ENCODE peak calls at places on chromosomes 16 and 17, in six cellular contexts. One of them, this sample, is unnamed.

GRCh38 chr16:24609740-24610420 is 70.5 kb downstream of the RBBP6 start:
- DNase-seq in OCI-LY7: no peak
- DNase-seq in GM10248: no peak
- DNase-seq in epithelial cell of esophagus: peak; percentile 70
- DNase-seq in neural crest cell: peak; percentile 39
- DNase-seq in uterus: peak; percentile 60
- DNase-seq in this sample: peak; percentile 51

GRCh38 chr16:66324785-66325184 is 41.7 kb upstream of the CDH5 start:
- DNase-seq in OCI-LY7: peak; percentile 21
- DNase-seq in GM10248: no peak
- DNase-seq in epithelial cell of esophagus: peak; percentile 53
- DNase-seq in neural crest cell: peak; percentile 26
- DNase-seq in uterus: no peak
- DNase-seq in this sample: no peak

GRCh38 chr16:84150926-84151325 is 5.8 kb downstream of the DNAAF1 start:
- DNase-seq in OCI-LY7: no peak
- DNase-seq in GM10248: no peak
- DNase-seq in epithelial cell of esophagus: no peak
- DNase-seq in neural crest cell: no peak
- DNase-seq in uterus: no peak
- DNase-seq in this sample: no peak

GRCh38 chr17:29731589-29731929 is 108.8 kb upstream of the CORO6 start:
- DNase-seq in OCI-LY7: no peak
- DNase-seq in GM10248: no peak
- DNase-seq in epithelial cell of esophagus: no peak
- DNase-seq in neural crest cell: no peak
- DNase-seq in uterus: no peak
- DNase-seq in this sample: no peak

GRCh38 chr17:75065562-75066151 is 18.6 kb downstream of the KCTD2 start:
- DNase-seq in OCI-LY7: no peak
- DNase-seq in GM10248: peak; percentile 67
- DNase-seq in epithelial cell of esophagus: peak; percentile 32
- DNase-seq in neural crest cell: no peak
- DNase-seq in uterus: no peak
- DNase-seq in this sample: no peak

GRCh38 chr16:57886427-57886826 is 84.1 kb upstream of the KIFC3 start:
- DNase-seq in OCI-LY7: no peak
- DNase-seq in GM10248: no peak
- DNase-seq in epithelial cell of esophagus: no peak
- DNase-seq in neural crest cell: no peak
- DNase-seq in uterus: no peak
- DNase-seq in this sample: no peak

GRCh38 chr17:19554393-19554792 is 20.7 kb downstream of the SLC47A1 start:
- DNase-seq in OCI-LY7: no peak
- DNase-seq in GM10248: no peak
- DNase-seq in epithelial cell of esophagus: no peak
- DNase-seq in neural crest cell: no peak
- DNase-seq in uterus: peak; percentile 46
- DNase-seq in this sample: no peak

GRCh38 chr17:77378318-77379064 is 237.7 kb downstream of the SEC14L1 start:
- DNase-seq in OCI-LY7: no peak
- DNase-seq in GM10248: no peak
- DNase-seq in epithelial cell of esophagus: no peak
- DNase-seq in neural crest cell: no peak
- DNase-seq in uterus: no peak
- DNase-seq in this sample: no peak

GRCh38 chr17:4948997-4949320 is 629 bp upstream of the PFN1 start:
- DNase-seq in OCI-LY7: peak; percentile 93
- DNase-seq in GM10248: peak; percentile 86
- DNase-seq in epithelial cell of esophagus: no peak
- DNase-seq in neural crest cell: peak; percentile 67
- DNase-seq in uterus: peak; percentile 84
- DNase-seq in this sample: peak; percentile 82

GRCh38 chr17:9670596-9670995 is 25.3 kb downstream of the USP43 start:
- DNase-seq in OCI-LY7: no peak
- DNase-seq in GM10248: no peak
- DNase-seq in epithelial cell of esophagus: peak; percentile 53
- DNase-seq in neural crest cell: no peak
- DNase-seq in uterus: no peak
- DNase-seq in this sample: peak; percentile 22

GRCh38 chr17:31073411-31073810 is 21.4 kb upstream of the NF1 start:
- DNase-seq in OCI-LY7: no peak
- DNase-seq in GM10248: no peak
- DNase-seq in epithelial cell of esophagus: no peak
- DNase-seq in neural crest cell: no peak
- DNase-seq in uterus: no peak
- DNase-seq in this sample: no peak

GRCh38 chr16:49786926-49787557 is 68.9 kb downstream of the ZNF423 start:
- DNase-seq in OCI-LY7: no peak
- DNase-seq in GM10248: no peak
- DNase-seq in epithelial cell of esophagus: no peak
- DNase-seq in neural crest cell: no peak
- DNase-seq in uterus: no peak
- DNase-seq in this sample: no peak

GRCh38 chr17:81460856-81461460 is 51.6 kb downstream of the ACTG1 start:
- DNase-seq in OCI-LY7: no peak
- DNase-seq in GM10248: no peak
- DNase-seq in epithelial cell of esophagus: peak; percentile 48
- DNase-seq in neural crest cell: no peak
- DNase-seq in uterus: no peak
- DNase-seq in this sample: no peak

GRCh38 chr17:39622380-39623006 is 4.3 kb upstream of the PPP1R1B start:
- DNase-seq in OCI-LY7: peak; percentile 33
- DNase-seq in GM10248: no peak
- DNase-seq in epithelial cell of esophagus: no peak
- DNase-seq in neural crest cell: no peak
- DNase-seq in uterus: no peak
- DNase-seq in this sample: no peak

GRCh38 chr16:57976331-57976796 is 5.4 kb upstream of the CNGB1 start:
- DNase-seq in OCI-LY7: no peak
- DNase-seq in GM10248: no peak
- DNase-seq in epithelial cell of esophagus: peak; percentile 54
- DNase-seq in neural crest cell: no peak
- DNase-seq in uterus: no peak
- DNase-seq in this sample: no peak

GRCh38 chr17:58760248-58760647 is 4.6 kb downstream of the PPM1E start:
- DNase-seq in OCI-LY7: no peak
- DNase-seq in GM10248: no peak
- DNase-seq in epithelial cell of esophagus: no peak
- DNase-seq in neural crest cell: no peak
- DNase-seq in uterus: no peak
- DNase-seq in this sample: no peak

GRCh38 chr17:77606146-77606864 is 352.2 kb upstream of the TNRC6C start:
- DNase-seq in OCI-LY7: no peak
- DNase-seq in GM10248: no peak
- DNase-seq in epithelial cell of esophagus: no peak
- DNase-seq in neural crest cell: no peak
- DNase-seq in uterus: no peak
- DNase-seq in this sample: no peak

GRCh38 chr16:88982286-88983084 is 5.5 kb upstream of the CBFA2T3 start:
- DNase-seq in OCI-LY7: no peak
- DNase-seq in GM10248: no peak
- DNase-seq in epithelial cell of esophagus: no peak
- DNase-seq in neural crest cell: no peak
- DNase-seq in uterus: no peak
- DNase-seq in this sample: no peak

GRCh38 chr16:88194397-88195020 is 188.2 kb upstream of the ZNF469 start:
- DNase-seq in OCI-LY7: no peak
- DNase-seq in GM10248: no peak
- DNase-seq in epithelial cell of esophagus: no peak
- DNase-seq in neural crest cell: no peak
- DNase-seq in uterus: no peak
- DNase-seq in this sample: no peak

GRCh38 chr17:5122586-5123342 is 6.9 kb downstream of the USP6 start:
- DNase-seq in OCI-LY7: no peak
- DNase-seq in GM10248: no peak
- DNase-seq in epithelial cell of esophagus: no peak
- DNase-seq in neural crest cell: peak; percentile 31
- DNase-seq in uterus: peak; percentile 12
- DNase-seq in this sample: no peak

GRCh38 chr17:29390856-29391631 is 881 bp downstream of the TAOK1 start:
- DNase-seq in OCI-LY7: peak; percentile 37
- DNase-seq in GM10248: no peak
- DNase-seq in epithelial cell of esophagus: peak; percentile 30
- DNase-seq in neural crest cell: peak; percentile 6
- DNase-seq in uterus: peak; percentile 25
- DNase-seq in this sample: peak; percentile 42

GRCh38 chr17:17183744-17184143 is 22.4 kb downstream of the PLD6 start:
- DNase-seq in OCI-LY7: no peak
- DNase-seq in GM10248: no peak
- DNase-seq in epithelial cell of esophagus: no peak
- DNase-seq in neural crest cell: no peak
- DNase-seq in uterus: no peak
- DNase-seq in this sample: no peak

GRCh38 chr16:48559462-48560211 is 50.3 kb downstream of the N4BP1 start:
- DNase-seq in OCI-LY7: no peak
- DNase-seq in GM10248: no peak
- DNase-seq in epithelial cell of esophagus: peak; percentile 46
- DNase-seq in neural crest cell: no peak
- DNase-seq in uterus: no peak
- DNase-seq in this sample: no peak

GRCh38 chr16:57446530-57447141 is 549 bp downstream of the CIAPIN1 start:
- DNase-seq in OCI-LY7: peak; percentile 62
- DNase-seq in GM10248: peak; percentile 57
- DNase-seq in epithelial cell of esophagus: peak; percentile 37
- DNase-seq in neural crest cell: peak; percentile 19
- DNase-seq in uterus: no peak
- DNase-seq in this sample: no peak

GRCh38 chr17:4175921-4176802 is 33.2 kb downstream of the CYB5D2 start:
- DNase-seq in OCI-LY7: no peak
- DNase-seq in GM10248: peak; percentile 36
- DNase-seq in epithelial cell of esophagus: no peak
- DNase-seq in neural crest cell: no peak
- DNase-seq in uterus: no peak
- DNase-seq in this sample: no peak

GRCh38 chr16:49335828-49336227 is 37.8 kb upstream of the C16orf78 start:
- DNase-seq in OCI-LY7: no peak
- DNase-seq in GM10248: no peak
- DNase-seq in epithelial cell of esophagus: no peak
- DNase-seq in neural crest cell: no peak
- DNase-seq in uterus: no peak
- DNase-seq in this sample: no peak

GRCh38 chr16:78896280-78896679 is 704.3 kb downstream of the MAF start:
- DNase-seq in OCI-LY7: no peak
- DNase-seq in GM10248: no peak
- DNase-seq in epithelial cell of esophagus: no peak
- DNase-seq in neural crest cell: no peak
- DNase-seq in uterus: no peak
- DNase-seq in this sample: no peak

GRCh38 chr17:3801792-3802191 is 804 bp upstream of the ITGAE start:
- DNase-seq in OCI-LY7: no peak
- DNase-seq in GM10248: no peak
- DNase-seq in epithelial cell of esophagus: no peak
- DNase-seq in neural crest cell: no peak
- DNase-seq in uterus: no peak
- DNase-seq in this sample: no peak

GRCh38 chr16:4536391-4537106 is 2.0 kb downstream of the CDIP1 start:
- DNase-seq in OCI-LY7: no peak
- DNase-seq in GM10248: no peak
- DNase-seq in epithelial cell of esophagus: no peak
- DNase-seq in neural crest cell: no peak
- DNase-seq in uterus: no peak
- DNase-seq in this sample: no peak

GRCh38 chr16:56847173-56847948 is 17.6 kb upstream of the SLC12A3 start:
- DNase-seq in OCI-LY7: peak; percentile 53
- DNase-seq in GM10248: no peak
- DNase-seq in epithelial cell of esophagus: no peak
- DNase-seq in neural crest cell: no peak
- DNase-seq in uterus: peak; percentile 33
- DNase-seq in this sample: no peak

GRCh38 chr17:44222112-44222869 is 2.8 kb upstream of the UBTF start:
- DNase-seq in OCI-LY7: peak; percentile 64
- DNase-seq in GM10248: peak; percentile 75
- DNase-seq in epithelial cell of esophagus: peak; percentile 62
- DNase-seq in neural crest cell: peak; percentile 40
- DNase-seq in uterus: peak; percentile 81
- DNase-seq in this sample: no peak
- TF ChIP-seq CTCF in OCI-LY7: peak; percentile 64
- TF ChIP-seq CTCF in GM10248: no peak
- TF ChIP-seq CTCF in epithelial cell of esophagus: no peak
- TF ChIP-seq CTCF in neural crest cell: no peak
- TF ChIP-seq CTCF in uterus: peak; percentile 7
- TF ChIP-seq CTCF in this sample: no peak

DNA sequence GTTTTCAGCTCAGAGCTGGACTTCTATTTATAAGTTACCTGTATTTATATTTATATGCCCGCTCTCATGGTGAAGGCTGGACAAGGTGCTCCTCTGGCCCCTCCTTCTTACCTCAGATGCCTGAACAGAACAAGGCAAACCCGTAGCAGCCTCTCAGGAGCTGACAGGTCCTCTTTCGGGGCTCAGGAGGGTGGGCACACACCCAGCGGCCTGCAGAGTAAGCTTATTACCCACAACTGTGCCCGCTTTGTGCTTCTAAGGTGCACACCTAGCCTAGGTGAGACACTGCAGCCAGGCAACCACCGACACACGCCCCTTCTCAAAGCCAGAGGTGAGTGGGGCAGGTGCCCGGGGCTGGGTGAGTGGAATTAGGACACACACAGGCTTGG is 5.3 kb downstream of the NKIRAS2 start:
- DNase-seq in OCI-LY7: no peak
- DNase-seq in GM10248: no peak
- DNase-seq in epithelial cell of esophagus: no peak
- DNase-seq in neural crest cell: no peak
- DNase-seq in uterus: no peak
- DNase-seq in this sample: no peak
- TF ChIP-seq CTCF in OCI-LY7: peak; percentile 67
- TF ChIP-seq CTCF in GM10248: no peak
- TF ChIP-seq CTCF in epithelial cell of esophagus: no peak
- TF ChIP-seq CTCF in neural crest cell: no peak
- TF ChIP-seq CTCF in uterus: no peak
- TF ChIP-seq CTCF in this sample: peak; percentile 42

DNA sequence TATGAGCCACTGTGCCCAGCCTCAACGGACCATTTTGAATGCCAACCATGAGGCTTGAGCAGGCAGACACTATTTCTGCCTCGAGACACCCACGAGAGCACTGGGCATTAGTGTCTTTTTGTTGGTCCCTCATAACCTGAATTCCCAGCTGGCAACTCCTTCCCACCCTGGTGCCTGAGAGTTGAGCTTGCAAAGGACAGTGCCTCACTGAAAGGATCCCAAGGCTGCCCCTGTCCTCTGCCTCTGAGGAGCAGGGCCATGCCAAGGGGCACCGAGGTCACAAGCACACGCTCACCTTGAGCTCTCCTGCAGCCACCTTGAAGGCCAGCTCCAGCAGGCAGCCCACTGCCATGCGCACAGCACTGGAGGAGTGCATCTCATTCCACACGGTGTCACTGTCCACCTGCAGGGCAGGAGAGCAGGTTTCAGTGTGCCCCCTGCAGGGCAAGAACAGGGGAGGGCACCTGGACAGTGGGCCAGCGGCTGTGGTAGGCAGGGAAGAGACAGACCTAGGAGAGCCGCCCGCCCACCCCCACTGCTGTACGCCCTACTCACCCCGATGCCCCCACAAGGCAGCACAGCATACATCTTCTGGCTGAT is 12.8 kb downstream of the G6PC3 start:
- DNase-seq in OCI-LY7: peak; percentile 13
- DNase-seq in GM10248: no peak
- DNase-seq in epithelial cell of esophagus: peak; percentile 49
- DNase-seq in neural crest cell: no peak
- DNase-seq in uterus: no peak
- DNase-seq in this sample: no peak
- TF ChIP-seq CTCF in OCI-LY7: no peak
- TF ChIP-seq CTCF in GM10248: peak; percentile 38
- TF ChIP-seq CTCF in epithelial cell of esophagus: peak; percentile 32
- TF ChIP-seq CTCF in neural crest cell: no peak
- TF ChIP-seq CTCF in uterus: no peak
- TF ChIP-seq CTCF in this sample: no peak

GRCh38 chr16:14324581-14324980 is 253.5 kb downstream of the MRTFB start:
- DNase-seq in OCI-LY7: no peak
- DNase-seq in GM10248: no peak
- DNase-seq in epithelial cell of esophagus: no peak
- DNase-seq in neural crest cell: no peak
- DNase-seq in uterus: no peak
- DNase-seq in this sample: no peak
- TF ChIP-seq CTCF in OCI-LY7: no peak
- TF ChIP-seq CTCF in GM10248: no peak
- TF ChIP-seq CTCF in epithelial cell of esophagus: no peak
- TF ChIP-seq CTCF in neural crest cell: no peak
- TF ChIP-seq CTCF in uterus: no peak
- TF ChIP-seq CTCF in this sample: no peak

This sample was measured in mesothelial cell of epicardium.